ENCODE peak calls at places on chromosomes 3 and 15, in seven cellular contexts. One of them, this sample, is unnamed.
A peak's percentile ranks its signal among the peaks of the same experiment; 100 is the strongest.

GRCh38 chr3:183268361-183268760 is 15.3 kb downstream of the B3GNT5 start:
- DNase-seq in esophagus muscularis mucosa: no peak
- DNase-seq in GM06990: no peak
- DNase-seq in Panc1: no peak
- DNase-seq in H7: no peak
- DNase-seq in tibial artery: no peak
- DNase-seq in cardiac muscle cell: no peak
- DNase-seq in this sample: no peak

GRCh38 chr15:90087454-90088154 is 14.7 kb downstream of the IDH2 start:
- DNase-seq in H7: peak; percentile 85
- DNase-seq in esophagus muscularis mucosa: no peak
- DNase-seq in cardiac muscle cell: peak; percentile 36
- DNase-seq in GM06990: no peak
- DNase-seq in Panc1: no peak
- DNase-seq in tibial artery: no peak
- DNase-seq in this sample: peak; percentile 59

GRCh38 chr3:98343647-98344507 is 9.8 kb upstream of the OR5K4 start:
- DNase-seq in Panc1: peak; percentile 27
- DNase-seq in GM06990: no peak
- DNase-seq in esophagus muscularis mucosa: no peak
- DNase-seq in cardiac muscle cell: peak; percentile 35
- DNase-seq in tibial artery: no peak
- DNase-seq in H7: peak; percentile 12
- DNase-seq in this sample: peak; percentile 60

GRCh38 chr15:67085237-67085817 is 19.9 kb downstream of the SMAD3 start:
- DNase-seq in H7: no peak
- DNase-seq in cardiac muscle cell: no peak
- DNase-seq in esophagus muscularis mucosa: no peak
- DNase-seq in tibial artery: no peak
- DNase-seq in Panc1: no peak
- DNase-seq in GM06990: peak; percentile 79
- DNase-seq in this sample: no peak

GRCh38 chr3:119227064-119227850 is 13.4 kb downstream of the B4GALT4 start:
- DNase-seq in Panc1: no peak
- DNase-seq in tibial artery: no peak
- DNase-seq in cardiac muscle cell: no peak
- DNase-seq in GM06990: no peak
- DNase-seq in esophagus muscularis mucosa: no peak
- DNase-seq in H7: no peak
- DNase-seq in this sample: no peak

GRCh38 chr3:150469931-150470740 is 62.0 kb downstream of the TSC22D2 start:
- DNase-seq in GM06990: no peak
- DNase-seq in tibial artery: no peak
- DNase-seq in cardiac muscle cell: no peak
- DNase-seq in esophagus muscularis mucosa: no peak
- DNase-seq in H7: no peak
- DNase-seq in Panc1: peak; percentile 88
- DNase-seq in this sample: no peak

GRCh38 chr3:62142696-62143095 is 230.7 kb downstream of the FEZF2 start:
- DNase-seq in esophagus muscularis mucosa: no peak
- DNase-seq in GM06990: no peak
- DNase-seq in Panc1: no peak
- DNase-seq in H7: no peak
- DNase-seq in tibial artery: no peak
- DNase-seq in cardiac muscle cell: no peak
- DNase-seq in this sample: no peak

GRCh38 chr3:24963762-24964625 is 464.1 kb upstream of the RARB start:
- DNase-seq in GM06990: no peak
- DNase-seq in cardiac muscle cell: peak; percentile 55
- DNase-seq in Panc1: peak; percentile 0
- DNase-seq in tibial artery: no peak
- DNase-seq in esophagus muscularis mucosa: no peak
- DNase-seq in H7: no peak
- DNase-seq in this sample: no peak

GRCh38 chr15:76195506-76196285 is 115.6 kb downstream of the ETFA start:
- DNase-seq in tibial artery: peak; percentile 59
- DNase-seq in esophagus muscularis mucosa: no peak
- DNase-seq in H7: no peak
- DNase-seq in GM06990: no peak
- DNase-seq in cardiac muscle cell: no peak
- DNase-seq in Panc1: no peak
- DNase-seq in this sample: no peak

GRCh38 chr3:159969-160368 is 36.6 kb upstream of the CHL1 start:
- DNase-seq in Panc1: no peak
- DNase-seq in H7: no peak
- DNase-seq in cardiac muscle cell: no peak
- DNase-seq in tibial artery: no peak
- DNase-seq in GM06990: no peak
- DNase-seq in esophagus muscularis mucosa: no peak
- DNase-seq in this sample: no peak

GRCh38 chr3:18868911-18869689 is 279.2 kb upstream of the KCNH8 start:
- DNase-seq in tibial artery: no peak
- DNase-seq in esophagus muscularis mucosa: no peak
- DNase-seq in Panc1: no peak
- DNase-seq in H7: no peak
- DNase-seq in GM06990: no peak
- DNase-seq in cardiac muscle cell: no peak
- DNase-seq in this sample: no peak

GRCh38 chr15:33021806-33022389 is 172.6 kb downstream of the FMN1 start:
- DNase-seq in H7: peak; percentile 71
- DNase-seq in tibial artery: no peak
- DNase-seq in Panc1: no peak
- DNase-seq in GM06990: no peak
- DNase-seq in esophagus muscularis mucosa: no peak
- DNase-seq in cardiac muscle cell: peak; percentile 66
- DNase-seq in this sample: peak; percentile 52

GRCh38 chr15:89556413-89557262 is 18.6 kb upstream of the TICRR start:
- DNase-seq in GM06990: no peak
- DNase-seq in H7: peak; percentile 73
- DNase-seq in cardiac muscle cell: peak; percentile 85
- DNase-seq in tibial artery: no peak
- DNase-seq in esophagus muscularis mucosa: no peak
- DNase-seq in Panc1: peak; percentile 60
- DNase-seq in this sample: peak; percentile 54

GRCh38 chr3:30625541-30626438 is 19.4 kb downstream of the TGFBR2 start:
- DNase-seq in cardiac muscle cell: peak; percentile 64
- DNase-seq in H7: no peak
- DNase-seq in esophagus muscularis mucosa: no peak
- DNase-seq in GM06990: no peak
- DNase-seq in tibial artery: no peak
- DNase-seq in Panc1: no peak
- DNase-seq in this sample: no peak

GRCh38 chr3:24829011-24829581 is 334.4 kb upstream of the THRB start:
- DNase-seq in H7: peak; percentile 84
- DNase-seq in GM06990: no peak
- DNase-seq in cardiac muscle cell: peak; percentile 13
- DNase-seq in esophagus muscularis mucosa: no peak
- DNase-seq in Panc1: no peak
- DNase-seq in tibial artery: peak; percentile 69
- DNase-seq in this sample: no peak

GRCh38 chr15:22786868-22787698 is 639 bp downstream of the NIPA1 start:
- DNase-seq in tibial artery: peak; percentile 64
- DNase-seq in GM06990: peak; percentile 63
- DNase-seq in H7: peak; percentile 84
- DNase-seq in cardiac muscle cell: peak; percentile 29
- DNase-seq in Panc1: no peak
- DNase-seq in esophagus muscularis mucosa: no peak
- DNase-seq in this sample: peak; percentile 18

GRCh38 chr15:39885099-39885777 is 34.8 kb downstream of the GPR176 start:
- DNase-seq in cardiac muscle cell: peak; percentile 15
- DNase-seq in tibial artery: no peak
- DNase-seq in esophagus muscularis mucosa: no peak
- DNase-seq in H7: no peak
- DNase-seq in Panc1: no peak
- DNase-seq in GM06990: no peak
- DNase-seq in this sample: no peak

GRCh38 chr3:156639414-156640023 is 34.9 kb upstream of the TIPARP start:
- DNase-seq in Panc1: no peak
- DNase-seq in cardiac muscle cell: no peak
- DNase-seq in H7: no peak
- DNase-seq in esophagus muscularis mucosa: no peak
- DNase-seq in GM06990: no peak
- DNase-seq in tibial artery: no peak
- DNase-seq in this sample: no peak

GRCh38 chr3:108406661-108407206 is 103.7 kb downstream of the MYH15 start:
- DNase-seq in cardiac muscle cell: peak; percentile 82
- DNase-seq in Panc1: peak; percentile 75
- DNase-seq in GM06990: peak; percentile 33
- DNase-seq in tibial artery: no peak
- DNase-seq in H7: no peak
- DNase-seq in esophagus muscularis mucosa: no peak
- DNase-seq in this sample: peak; percentile 76

GRCh38 chr3:183312433-183312832 is 59.4 kb downstream of the B3GNT5 start:
- DNase-seq in cardiac muscle cell: no peak
- DNase-seq in Panc1: no peak
- DNase-seq in esophagus muscularis mucosa: no peak
- DNase-seq in tibial artery: no peak
- DNase-seq in GM06990: no peak
- DNase-seq in H7: no peak
- DNase-seq in this sample: no peak

GRCh38 chr3:69784854-69785523 is 45.7 kb downstream of the MITF start:
- DNase-seq in Panc1: no peak
- DNase-seq in cardiac muscle cell: peak; percentile 70
- DNase-seq in tibial artery: peak; percentile 87
- DNase-seq in GM06990: no peak
- DNase-seq in esophagus muscularis mucosa: no peak
- DNase-seq in H7: no peak
- DNase-seq in this sample: peak; percentile 61

DNA sequence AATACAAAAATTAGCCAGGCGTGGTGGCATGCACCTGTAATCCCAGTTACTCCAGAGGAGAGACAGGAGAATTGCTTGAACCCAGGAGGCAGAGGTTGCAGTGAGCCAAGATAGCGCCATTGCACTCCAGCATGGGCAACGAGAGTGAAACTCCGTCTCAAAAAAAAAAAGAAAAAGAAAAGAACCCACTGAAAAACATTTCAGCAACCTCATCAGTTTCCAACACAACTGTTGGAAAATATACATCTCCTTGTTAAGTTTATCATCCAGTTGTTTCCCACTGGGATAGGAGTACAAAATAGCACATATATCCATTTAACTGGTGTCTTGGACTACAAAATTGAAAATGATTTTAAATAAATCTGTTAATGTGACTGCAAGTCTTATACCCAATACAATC is 2.2 kb downstream of the RPN1 start:
- DNase-seq in esophagus muscularis mucosa: no peak
- DNase-seq in Panc1: no peak
- DNase-seq in cardiac muscle cell: no peak
- DNase-seq in H7: no peak
- DNase-seq in tibial artery: no peak
- DNase-seq in GM06990: no peak
- DNase-seq in this sample: no peak
- H3K4me3 ChIP-seq in esophagus muscularis mucosa: peak overlapping the region; percentile 97
- H3K4me3 ChIP-seq in Panc1: peak overlapping the region; percentile 66
- H3K4me3 ChIP-seq in cardiac muscle cell: no peak overlapping the region
- H3K4me3 ChIP-seq in H7: no peak overlapping the region
- H3K4me3 ChIP-seq in tibial artery: no peak overlapping the region
- H3K4me3 ChIP-seq in GM06990: peak overlapping the region; percentile 100
- H3K4me3 ChIP-seq in this sample: peak overlapping the region; percentile 89

GRCh38 chr15:53861792-53862191 is 102.3 kb upstream of the WDR72 start:
- DNase-seq in cardiac muscle cell: no peak
- DNase-seq in GM06990: no peak
- DNase-seq in tibial artery: no peak
- DNase-seq in Panc1: no peak
- DNase-seq in esophagus muscularis mucosa: no peak
- DNase-seq in H7: no peak
- DNase-seq in this sample: no peak
- H3K4me3 ChIP-seq in cardiac muscle cell: no peak overlapping the region
- H3K4me3 ChIP-seq in GM06990: no peak overlapping the region
- H3K4me3 ChIP-seq in tibial artery: no peak overlapping the region
- H3K4me3 ChIP-seq in Panc1: no peak overlapping the region
- H3K4me3 ChIP-seq in esophagus muscularis mucosa: no peak overlapping the region
- H3K4me3 ChIP-seq in H7: no peak overlapping the region
- H3K4me3 ChIP-seq in this sample: no peak overlapping the region

DNA sequence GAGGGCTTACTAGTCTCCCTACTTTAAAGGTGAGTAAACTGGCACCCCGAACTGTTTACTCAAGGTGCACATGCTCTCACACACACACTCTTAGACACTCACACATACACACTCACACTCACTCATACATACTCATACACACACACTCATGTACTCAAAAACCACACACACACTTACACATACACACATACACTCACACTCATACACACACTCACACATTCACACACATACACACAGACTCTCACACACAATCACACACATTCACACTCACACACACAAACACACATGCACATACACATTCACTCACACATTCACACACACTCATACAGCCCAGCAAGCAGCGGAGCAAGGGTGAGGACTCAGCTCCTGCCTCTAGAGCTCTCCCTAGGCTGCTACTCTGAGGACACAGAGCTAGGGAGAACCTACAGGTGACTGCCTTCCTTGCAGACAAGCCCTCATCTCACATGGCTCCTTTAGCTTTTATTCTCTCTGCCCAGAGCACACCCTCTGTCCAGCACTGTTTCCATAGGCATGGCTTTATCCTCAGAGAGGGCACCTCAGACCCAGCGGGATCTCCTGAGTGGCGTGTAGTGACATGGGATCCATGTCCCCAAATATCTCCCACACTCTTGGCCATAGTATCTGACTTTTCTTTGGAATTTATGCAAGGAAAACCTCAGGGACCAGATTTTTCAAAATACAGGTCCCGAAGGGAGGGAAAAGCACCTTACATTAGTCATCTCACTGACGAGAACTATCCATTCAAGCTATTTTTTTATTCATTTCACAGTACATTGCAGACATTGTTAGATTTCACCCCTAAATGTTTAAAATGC is 26.2 kb upstream of the ATG7 start:
- DNase-seq in Panc1: no peak
- DNase-seq in esophagus muscularis mucosa: no peak
- DNase-seq in H7: no peak
- DNase-seq in cardiac muscle cell: no peak
- DNase-seq in tibial artery: no peak
- DNase-seq in GM06990: no peak
- DNase-seq in this sample: no peak
- H3K4me3 ChIP-seq in Panc1: no peak overlapping the region
- H3K4me3 ChIP-seq in esophagus muscularis mucosa: no peak overlapping the region
- H3K4me3 ChIP-seq in H7: no peak overlapping the region
- H3K4me3 ChIP-seq in cardiac muscle cell: no peak overlapping the region
- H3K4me3 ChIP-seq in tibial artery: no peak overlapping the region
- H3K4me3 ChIP-seq in GM06990: no peak overlapping the region
- H3K4me3 ChIP-seq in this sample: no peak overlapping the region

GRCh38 chr3:71053495-71053894 is 530.0 kb downstream of the FOXP1 start:
- DNase-seq in cardiac muscle cell: no peak
- DNase-seq in tibial artery: no peak
- DNase-seq in GM06990: no peak
- DNase-seq in H7: no peak
- DNase-seq in esophagus muscularis mucosa: peak; percentile 57
- DNase-seq in Panc1: no peak
- DNase-seq in this sample: no peak

GRCh38 chr3:71054312-71054711 is 529.2 kb downstream of the FOXP1 start:
- DNase-seq in GM06990: no peak
- DNase-seq in tibial artery: no peak
- DNase-seq in H7: no peak
- DNase-seq in esophagus muscularis mucosa: peak; percentile 17
- DNase-seq in cardiac muscle cell: no peak
- DNase-seq in Panc1: no peak
- DNase-seq in this sample: no peak

GRCh38 chr3:71056327-71056726 is 527.2 kb downstream of the FOXP1 start:
- DNase-seq in H7: no peak
- DNase-seq in Panc1: no peak
- DNase-seq in cardiac muscle cell: peak; percentile 59
- DNase-seq in tibial artery: no peak
- DNase-seq in GM06990: no peak
- DNase-seq in esophagus muscularis mucosa: peak; percentile 10
- DNase-seq in this sample: no peak

GRCh38 chr3:71057526-71057894 is 526.0 kb downstream of the FOXP1 start:
- DNase-seq in GM06990: no peak
- DNase-seq in esophagus muscularis mucosa: peak; percentile 77
- DNase-seq in cardiac muscle cell: no peak
- DNase-seq in tibial artery: no peak
- DNase-seq in H7: no peak
- DNase-seq in Panc1: no peak
- DNase-seq in this sample: no peak

GRCh38 chr3:71055602-71056001 is 527.9 kb downstream of the FOXP1 start:
- DNase-seq in esophagus muscularis mucosa: no peak
- DNase-seq in cardiac muscle cell: peak; percentile 88
- DNase-seq in H7: no peak
- DNase-seq in tibial artery: no peak
- DNase-seq in GM06990: no peak
- DNase-seq in Panc1: no peak
- DNase-seq in this sample: no peak
- H3K4me3 ChIP-seq in esophagus muscularis mucosa: peak overlapping the region; percentile 75
- H3K4me3 ChIP-seq in cardiac muscle cell: no peak overlapping the region
- H3K4me3 ChIP-seq in H7: no peak overlapping the region
- H3K4me3 ChIP-seq in tibial artery: peak overlapping the region; percentile 2
- H3K4me3 ChIP-seq in GM06990: no peak overlapping the region
- H3K4me3 ChIP-seq in Panc1: no peak overlapping the region
- H3K4me3 ChIP-seq in this sample: no peak overlapping the region